ENCODE peak calls at places on chromosomes 12 and 14, in eight cellular contexts. H is GM23338, U is heart right ventricle, N is PC-9, C is mesendoderm, W is neural progenitor cell, K is uterus, Z is mesenchymal stem cell. M is an unnamed sample. For H3K27me3, the result is how much of the 10 kb centered on the place peaks cover.

GRCh38 chr12:79451988-79452387 is 238.8 kb downstream of the PAWR start:
- DNase-seq in H (no peak), U (peak), N (peak), C (peak), W (no peak), K (peak), Z (peak), M (no peak)

GRCh38 chr14:93103392-93104080 is 12.2 kb downstream of the ITPK1 start:
- DNase-seq in H (no peak), U (no peak), N (peak), C (no peak), W (no peak), K (no peak), Z (peak), M (peak)

GRCh38 chr12:97630875-97631274 is 168.3 kb downstream of the RMST start:
- DNase-seq in H (no peak), U (no peak), N (no peak), C (no peak), W (no peak), K (no peak), Z (no peak), M (no peak)

GRCh38 chr12:22334696-22335290 is at the start of gene ST8SIA1:
- DNase-seq in H (peak), U (peak), N (no peak), C (no peak), W (peak), K (peak), Z (peak), M (peak)

GRCh38 chr12:14839262-14839661 is 4.1 kb downstream of the ART4 start:
- DNase-seq in H (no peak), U (no peak), N (no peak), C (no peak), W (no peak), K (no peak), Z (no peak), M (no peak)

GRCh38 chr14:95482967-95483842 is 33.2 kb downstream of the SYNE3 start:
- DNase-seq in H (no peak), U (peak), N (peak), C (peak), W (no peak), K (peak), Z (peak), M (no peak)

GRCh38 chr12:121326996-121327674 is 25.1 kb downstream of the ANAPC5 start:
- DNase-seq in H (no peak), U (no peak), N (no peak), C (no peak), W (no peak), K (no peak), Z (no peak), M (no peak)

GRCh38 chr12:29681996-29682534 is 101.7 kb downstream of the TMTC1 start:
- DNase-seq in H (no peak), U (no peak), N (no peak), C (no peak), W (no peak), K (no peak), Z (no peak), M (no peak)

GRCh38 chr12:49868952-49869815 is 26.3 kb upstream of the BCDIN3D start:
- DNase-seq in H (no peak), U (peak), N (peak), C (peak), W (no peak), K (peak), Z (peak), M (no peak)

GRCh38 chr14:69664865-69665526 is 53.6 kb downstream of the SUSD6 start:
- DNase-seq in H (no peak), U (no peak), N (no peak), C (no peak), W (no peak), K (no peak), Z (no peak), M (no peak)

GRCh38 chr12:93191956-93192355 is 185.8 kb upstream of the NUDT4 start:
- DNase-seq in H (no peak), U (no peak), N (no peak), C (no peak), W (no peak), K (no peak), Z (no peak), M (no peak)

GRCh38 chr12:18320976-18321375 is 59.7 kb downstream of the PIK3C2G start:
- DNase-seq in H (no peak), U (no peak), N (no peak), C (no peak), W (no peak), K (no peak), Z (no peak), M (no peak)

GRCh38 chr14:80136358-80136757 is 74.9 kb downstream of the DIO2 start:
- DNase-seq in H (peak), U (no peak), N (peak), C (peak), W (peak), K (no peak), Z (no peak), M (no peak)

GRCh38 chr12:76914102-76914859 is 35.5 kb upstream of the CSRP2 start:
- DNase-seq in H (no peak), U (no peak), N (no peak), C (no peak), W (no peak), K (no peak), Z (no peak), M (no peak)

GRCh38 chr14:94164685-94165431 is 9.3 kb upstream of the PPP4R4 start:
- DNase-seq in H (peak), U (no peak), N (no peak), C (no peak), W (peak), K (no peak), Z (no peak), M (no peak)

GRCh38 chr14:68888025-68888850 is 90.9 kb downstream of the ACTN1 start:
- DNase-seq in H (no peak), U (no peak), N (no peak), C (no peak), W (no peak), K (no peak), Z (no peak), M (no peak)

GRCh38 chr12:85711735-85712390 is 124.3 kb downstream of the RASSF9 start:
- DNase-seq in H (no peak), U (peak), N (no peak), C (no peak), W (no peak), K (peak), Z (no peak), M (no peak)

GRCh38 chr12:124407074-124407473 is 112.2 kb downstream of the RFLNA start:
- DNase-seq in H (peak), U (no peak), N (no peak), C (no peak), W (no peak), K (no peak), Z (no peak), M (no peak)

GRCh38 chr12:24913130-24913529 is 35.8 kb downstream of the BCAT1 start:
- DNase-seq in H (no peak), U (no peak), N (no peak), C (no peak), W (no peak), K (no peak), Z (no peak), M (no peak)

GRCh38 chr12:2183556-2184541 is 131.1 kb downstream of the CACNA1C start:
- DNase-seq in H (peak), U (no peak), N (no peak), C (peak), W (peak), K (peak), Z (peak), M (no peak)

GRCh38 chr14:63487724-63488123 is 55.5 kb downstream of the PPP2R5E start:
- DNase-seq in H (no peak), U (no peak), N (no peak), C (no peak), W (no peak), K (no peak), Z (no peak), M (no peak)

GRCh38 chr14:75234173-75234855 is 44.3 kb upstream of the FOS start:
- DNase-seq in H (no peak), U (peak), N (peak), C (no peak), W (no peak), K (no peak), Z (peak), M (no peak)

GRCh38 chr12:47075192-47076084 is 4.0 kb upstream of the PCED1B start:
- DNase-seq in H (no peak), U (no peak), N (no peak), C (no peak), W (no peak), K (no peak), Z (no peak), M (no peak)

GRCh38 chr12:27436768-27437167 is 9.8 kb upstream of the SMCO2 start:
- DNase-seq in H (no peak), U (no peak), N (no peak), C (no peak), W (no peak), K (no peak), Z (no peak), M (no peak)

GRCh38 chr12:16347391-16348298 is at the start of gene MGST1:
- DNase-seq in H (peak), U (peak), N (peak), C (peak), W (peak), K (peak), Z (peak), M (no peak)

GRCh38 chr12:52969828-52970569 is 21.1 kb downstream of the KRT18 start:
- DNase-seq in H (no peak), U (peak), N (peak), C (no peak), W (no peak), K (no peak), Z (no peak), M (no peak)

GRCh38 chr14:73526036-73526984 is 10.6 kb upstream of the ACOT1 start:
- DNase-seq in H (no peak), U (peak), N (peak), C (peak), W (no peak), K (no peak), Z (no peak), M (no peak)

GRCh38 chr14:77143071-77143470 is 1.5 kb upstream of the ZDHHC22 start:
- DNase-seq in H (no peak), U (no peak), N (no peak), C (no peak), W (no peak), K (no peak), Z (no peak), M (no peak)

GRCh38 chr12:123050331-123050809 is 69.9 kb downstream of the ARL6IP4 start:
- DNase-seq in H (no peak), U (no peak), N (no peak), C (no peak), W (no peak), K (peak), Z (peak), M (no peak)

GRCh38 chr12:14854586-14855163 is 11.3 kb upstream of the ART4 start:
- DNase-seq in H (no peak), U (no peak), N (no peak), C (no peak), W (no peak), K (no peak), Z (peak), M (no peak)

GRCh38 chr12:53973093-53974042 is at the start of gene HOXC11:
- DNase-seq in H (peak), U (no peak), N (no peak), C (no peak), W (no peak), K (no peak), Z (no peak), M (no peak)

GRCh38 chr14:74979442-74980397 is 23.0 kb upstream of the EIF2B2 start:
- DNase-seq in H (peak), U (no peak), N (peak), C (peak), W (peak), K (no peak), Z (peak), M (no peak)

GRCh38 chr12:64390275-64390851 is at the start of gene C12orf56:
- DNase-seq in H (peak), U (peak), N (no peak), C (peak), W (peak), K (no peak), Z (no peak), M (no peak)
- H3K4me3 ChIP-seq in H (peak), U (peak), N (peak), C (no peak), W (peak), K (peak), Z (peak), M (peak)

GRCh38 chr14:44317433-44317746 is 189.7 kb downstream of the FSCB start:
- DNase-seq in H (no peak), U (no peak), N (no peak), C (no peak), W (no peak), K (no peak), Z (no peak), M (no peak)

GRCh38 chr14:44316647-44317432 is 190.2 kb downstream of the FSCB start:
- DNase-seq in H (no peak), U (no peak), N (peak), C (peak), W (no peak), K (no peak), Z (peak), M (no peak)
- H3K27ac ChIP-seq in H (no peak), U (no peak), N (peak), C (no peak), W (no peak), K (no peak), Z (peak), M (no peak)

GRCh38 chr14:100767788-100768536 is 41.3 kb downstream of the DLK1 start:
- DNase-seq in H (no peak), U (no peak), N (no peak), C (no peak), W (no peak), K (no peak), Z (no peak), M (no peak)
- H3K27me3 ChIP-seq in H (under half), U (under half), N (half or more), C (under half), W (under half), K (under half), Z (half or more), M (under half)

DNA sequence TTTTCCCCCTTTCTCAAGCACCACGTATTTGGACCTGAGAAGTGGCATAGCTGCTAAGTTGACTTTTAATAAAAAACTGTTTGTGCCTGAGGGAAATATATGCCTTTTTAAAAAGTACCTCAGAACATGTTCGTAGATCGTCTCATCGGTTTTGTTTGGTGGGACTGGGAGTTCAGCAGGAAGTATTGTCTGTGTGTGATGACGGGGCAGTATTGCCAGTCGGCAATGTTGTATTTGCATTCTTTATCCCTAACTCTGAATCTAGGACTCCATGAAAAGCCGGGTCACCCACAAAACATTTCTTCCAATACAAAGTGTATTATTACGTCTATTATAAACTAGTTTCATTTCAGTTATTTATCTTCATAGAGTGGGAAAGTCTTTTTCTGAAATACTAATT is 19.7 kb upstream of the FGD4 start:
- DNase-seq in H (no peak), U (no peak), N (no peak), C (no peak), W (no peak), K (no peak), Z (no peak), M (no peak)
- H3K4me3 ChIP-seq in H (no peak), U (no peak), N (no peak), C (no peak), W (no peak), K (no peak), Z (no peak), M (no peak)

DNA sequence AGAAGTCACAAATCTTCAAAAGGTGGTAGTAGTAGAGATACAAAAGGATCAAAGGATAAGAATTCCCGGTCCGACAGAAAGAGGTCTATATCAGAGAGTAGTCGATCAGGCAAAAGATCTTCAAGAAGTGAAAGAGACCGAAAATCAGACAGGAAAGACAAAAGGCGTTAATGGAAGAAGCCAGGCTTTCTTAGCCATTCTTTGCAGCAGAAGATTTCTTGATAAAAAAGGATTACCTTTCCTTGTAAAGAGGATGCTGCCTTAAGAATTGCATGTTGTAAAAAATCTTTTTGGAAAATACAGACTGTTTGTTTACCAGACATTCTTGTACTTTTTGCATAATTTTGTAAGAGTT is 6.6 kb downstream of the PNN start:
- DNase-seq in H (no peak), U (no peak), N (no peak), C (no peak), W (no peak), K (no peak), Z (no peak), M (no peak)
- H3K27ac ChIP-seq in H (peak), U (no peak), N (peak), C (peak), W (peak), K (no peak), Z (no peak), M (no peak)

DNA sequence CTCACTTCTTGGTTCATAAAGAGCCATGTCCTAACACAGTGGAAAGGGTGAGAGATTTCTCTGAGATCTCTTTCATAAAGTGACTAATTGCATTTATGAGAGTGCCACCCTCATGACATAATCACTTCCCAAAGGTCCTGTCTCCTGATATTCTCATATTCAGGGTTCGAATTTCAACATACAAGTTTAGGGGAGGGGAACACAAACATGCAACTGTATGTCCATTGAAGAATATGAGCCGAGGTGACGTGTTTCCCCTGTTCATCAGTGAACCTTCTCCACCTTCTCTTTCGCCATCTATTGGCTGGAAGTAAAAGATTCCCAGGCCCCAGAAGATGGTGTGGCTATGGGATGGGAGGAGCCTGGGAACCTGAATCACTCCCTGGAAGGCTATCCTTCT is 354.2 kb upstream of the ATP2B1 start:
- DNase-seq in H (peak), U (no peak), N (no peak), C (peak), W (no peak), K (no peak), Z (no peak), M (no peak)
- H3K27me3 ChIP-seq in H (under half), U (under half), N (under half), C (under half), W (under half), K (under half), Z (under half), M (under half)

DNA sequence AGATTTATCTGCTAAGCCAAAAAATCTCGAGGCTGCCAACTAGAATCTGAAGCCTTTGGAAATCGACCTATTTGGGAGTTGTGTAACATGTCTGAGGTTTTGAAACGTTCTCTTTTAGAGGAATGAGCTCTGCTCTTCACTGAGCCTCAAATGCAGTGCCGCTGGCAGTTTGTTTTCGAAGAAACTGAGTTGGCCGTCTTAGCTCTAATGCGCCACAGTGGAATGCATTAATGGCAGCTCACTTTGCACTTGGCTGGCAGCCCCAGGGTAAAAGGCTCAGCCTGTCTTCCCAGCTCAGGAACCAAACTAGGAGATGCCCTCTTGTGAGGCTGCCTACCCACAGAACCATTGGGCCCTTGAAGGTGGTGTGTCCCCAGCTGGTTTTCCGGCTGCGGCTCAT is 53.8 kb downstream of the SFSWAP start:
- DNase-seq in H (no peak), U (no peak), N (no peak), C (no peak), W (no peak), K (no peak), Z (no peak), M (no peak)
- H3K4me3 ChIP-seq in H (no peak), U (no peak), N (no peak), C (no peak), W (no peak), K (no peak), Z (no peak), M (no peak)

GRCh38 chr14:100677152-100677924 is 49.4 kb upstream of the DLK1 start:
- DNase-seq in H (no peak), U (peak), N (no peak), C (peak), W (no peak), K (peak), Z (peak), M (no peak)

GRCh38 chr14:100676089-100676685 is 50.5 kb upstream of the DLK1 start:
- DNase-seq in H (no peak), U (no peak), N (no peak), C (no peak), W (no peak), K (no peak), Z (no peak), M (no peak)

GRCh38 chr14:100674428-100674827 is 52.3 kb upstream of the DLK1 start:
- DNase-seq in H (no peak), U (no peak), N (no peak), C (no peak), W (peak), K (no peak), Z (no peak), M (no peak)

GRCh38 chr14:100674897-100675618 is 51.6 kb upstream of the DLK1 start:
- DNase-seq in H (no peak), U (no peak), N (no peak), C (no peak), W (no peak), K (no peak), Z (no peak), M (no peak)

DNA sequence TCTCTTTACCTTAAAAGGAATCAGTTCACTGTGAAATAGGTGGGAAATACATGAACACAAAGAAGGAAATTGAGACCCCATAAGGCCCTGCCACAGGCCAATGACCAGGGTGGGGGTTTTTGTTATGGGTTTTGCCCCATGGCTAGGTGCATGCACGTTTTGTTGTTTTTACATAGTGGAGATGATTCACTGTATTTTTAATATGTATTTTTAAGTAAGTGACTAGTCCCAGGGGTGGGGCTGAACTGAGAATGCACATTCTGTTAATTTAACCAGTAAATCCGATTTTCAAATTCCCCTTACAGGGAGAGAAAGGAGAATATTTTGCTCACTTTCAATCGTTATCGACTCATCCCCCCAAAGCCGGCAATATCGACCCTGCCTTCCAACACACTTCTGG is 51.0 kb upstream of the DLK1 start:
- DNase-seq in H (no peak), U (no peak), N (no peak), C (no peak), W (no peak), K (no peak), Z (no peak), M (no peak)
- H3K27ac ChIP-seq in H (no peak), U (no peak), N (no peak), C (no peak), W (no peak), K (no peak), Z (no peak), M (peak)